ENCODE peak calls at places on chromosomes 1 and 21, in five cellular contexts. X, G, O, K and W are unnamed samples.

GRCh38 chr1:25098717-25099116 is 133.6 kb downstream of the SYF2 start:
- DNase-seq in O (no peak), K (no peak), G (no peak), X (no peak), W (no peak)

GRCh38 chr1:28751315-28752056 is 14.7 kb downstream of the YTHDF2 start:
- DNase-seq in G (no peak), X (no peak), O (no peak), K (no peak), W (no peak)

GRCh38 chr1:34286547-34286946 is 109.8 kb downstream of the C1orf94 start:
- DNase-seq in K (no peak), O (no peak), X (no peak), G (no peak), W (peak; percentile 2)

GRCh38 chr1:14810631-14811325 is 212.3 kb downstream of the KAZN start:
- DNase-seq in G (no peak), X (no peak), K (no peak), O (no peak), W (no peak)

GRCh38 chr1:239112092-239112491 is 274.3 kb upstream of the CHRM3 start:
- DNase-seq in O (no peak), X (no peak), G (no peak), K (no peak), W (no peak)

GRCh38 chr1:156546267-156546666 is 26.1 kb downstream of the IQGAP3 start:
- DNase-seq in O (no peak), G (no peak), K (no peak), X (no peak), W (no peak)

GRCh38 chr1:66303646-66304045 is 230.3 kb upstream of the SGIP1 start:
- DNase-seq in X (no peak), G (no peak), K (no peak), O (no peak), W (no peak)

GRCh38 chr21:16911166-16911607 is 601.7 kb upstream of the CXADR start:
- DNase-seq in O (no peak), X (no peak), K (no peak), G (no peak), W (no peak)

GRCh38 chr1:158019177-158019868 is 25.9 kb downstream of the KIRREL1 start:
- DNase-seq in O (peak; percentile 71), G (no peak), X (peak; percentile 90), K (no peak), W (no peak)

GRCh38 chr1:94418664-94419655 is 771 bp downstream of the ABCD3 start:
- DNase-seq in O (no peak), X (no peak), G (peak; percentile 2), K (peak; percentile 20), W (no peak)

GRCh38 chr1:16922885-16923431 is 1.2 kb downstream of the CROCC start:
- DNase-seq in X (no peak), G (no peak), K (no peak), O (no peak), W (no peak)

GRCh38 chr1:186033744-186034345 is 299.7 kb downstream of the HMCN1 start:
- DNase-seq in K (no peak), G (no peak), O (no peak), X (no peak), W (no peak)

GRCh38 chr1:169295425-169295824 is 72.2 kb downstream of the NME7 start:
- DNase-seq in O (no peak), G (no peak), X (no peak), K (no peak), W (no peak)

GRCh38 chr1:2829846-2830615 is 28.5 kb upstream of the TTC34 start:
- DNase-seq in K (no peak), G (no peak), X (no peak), O (no peak), W (no peak)

GRCh38 chr1:224640587-224640986 is 24.5 kb downstream of the CNIH3 start:
- DNase-seq in X (no peak), O (no peak), G (no peak), K (no peak), W (no peak)